ENCODE peak calls at places on chromosomes 16 and 17, in eight cellular contexts. E, S, C, Z, R, G, T and P are unnamed samples.

GRCh38 chr16:48091077-48091476 is 64.7 kb downstream of the ABCC12 start:
- DNase-seq in Z (no peak), C (no peak), T (no peak), R (no peak), S (no peak), G (no peak), E (no peak), P (no peak)

GRCh38 chr16:8679156-8679555 is 4.7 kb downstream of the ABAT start:
- DNase-seq in T (no peak), Z (peak), G (no peak), R (no peak), S (no peak), E (no peak), C (no peak), P (no peak)

GRCh38 chr17:21365016-21365415 is 11.1 kb upstream of the KCNJ12 start:
- DNase-seq in R (no peak), S (peak), T (no peak), C (no peak), Z (no peak), G (no peak), E (no peak), P (no peak)

GRCh38 chr17:68709995-68710780 is 109.0 kb upstream of the FAM20A start:
- DNase-seq in R (no peak), G (no peak), E (no peak), C (no peak), T (peak), S (no peak), Z (no peak), P (no peak)

GRCh38 chr16:86092586-86093480 is 193.9 kb downstream of the IRF8 start:
- DNase-seq in T (no peak), E (no peak), G (no peak), C (no peak), R (no peak), Z (no peak), S (no peak), P (no peak)

GRCh38 chr17:69819316-69820087 is 255.5 kb upstream of the KCNJ16 start:
- DNase-seq in S (no peak), T (peak), C (no peak), R (no peak), E (no peak), G (no peak), Z (no peak), P (peak)

GRCh38 chr17:4534515-4534914 is 20.7 kb downstream of the MYBBP1A start:
- DNase-seq in R (no peak), T (no peak), S (no peak), Z (no peak), C (no peak), G (no peak), E (no peak), P (no peak)

GRCh38 chr16:14071576-14072271 is 605 bp downstream of the MRTFB start:
- DNase-seq in G (no peak), R (no peak), E (peak), Z (no peak), S (peak), C (peak), T (no peak), P (no peak)

GRCh38 chr16:11130978-11131665 is 124.9 kb downstream of the SOCS1 start:
- DNase-seq in E (no peak), T (no peak), C (no peak), S (no peak), G (no peak), R (no peak), Z (no peak), P (no peak)

GRCh38 chr17:63382136-63382535 is 64.0 kb downstream of the CYB561 start:
- DNase-seq in G (no peak), S (no peak), Z (no peak), E (no peak), T (no peak), C (no peak), R (no peak), P (no peak)

GRCh38 chr16:70577256-70577698 is 53.7 kb downstream of the SF3B3 start:
- DNase-seq in Z (no peak), G (peak), S (no peak), E (no peak), R (no peak), T (peak), C (no peak), P (no peak)

GRCh38 chr17:3890082-3890892 is 2.6 kb downstream of the CAMKK1 start:
- DNase-seq in T (peak), Z (peak), R (peak), G (peak), S (no peak), C (no peak), E (no peak), P (peak)

GRCh38 chr17:13704333-13704732 is 102.6 kb upstream of the HS3ST3A1 start:
- DNase-seq in Z (no peak), C (no peak), S (no peak), R (no peak), T (peak), E (no peak), G (no peak), P (peak)

GRCh38 chr17:58531661-58532554 is 17.5 kb upstream of the MTMR4 start:
- DNase-seq in R (no peak), E (peak), G (no peak), S (peak), T (peak), C (peak), Z (peak), P (no peak)

GRCh38 chr17:73718912-73719311 is 74.7 kb upstream of the SDK2 start:
- DNase-seq in Z (no peak), T (no peak), E (no peak), G (no peak), R (no peak), S (no peak), C (no peak), P (no peak)

GRCh38 chr16:14097182-14097951 is 26.2 kb downstream of the MRTFB start:
- DNase-seq in C (no peak), R (peak), T (no peak), E (no peak), Z (peak), S (peak), G (no peak), P (no peak)

GRCh38 chr17:4739122-4740024 is at the start of the genes CXCL16 and ZMYND15:
- DNase-seq in R (peak), S (peak), G (no peak), E (peak), T (peak), C (peak), Z (peak), P (no peak)

GRCh38 chr17:5283531-5284315 is 1.6 kb downstream of the RABEP1 start:
- DNase-seq in E (no peak), C (peak), Z (peak), T (no peak), S (peak), R (no peak), G (no peak), P (no peak)

GRCh38 chr17:57518587-57519118 is 226.4 kb downstream of the CCDC182 start:
- DNase-seq in T (no peak), S (peak), C (no peak), R (no peak), Z (peak), E (no peak), G (no peak), P (no peak)

GRCh38 chr17:81432873-81433451 is 37.7 kb downstream of the BAHCC1 start:
- DNase-seq in T (no peak), G (no peak), E (no peak), Z (no peak), R (peak), C (no peak), S (no peak), P (peak)
- TF ChIP-seq CTCF in T (no peak), G (no peak), E (no peak), Z (no peak), R (no peak), C (no peak), S (no peak), P (no peak)

GRCh38 chr16:4957420-4957719 is 760 bp upstream of the SEC14L5 start:
- DNase-seq in G (no peak), R (no peak), E (no peak), C (no peak), T (no peak), S (no peak), Z (no peak), P (no peak)
- H3K4me3 ChIP-seq in G (peak), R (peak), E (peak), C (peak), T (peak), S (peak), Z (peak), P (peak)

DNA sequence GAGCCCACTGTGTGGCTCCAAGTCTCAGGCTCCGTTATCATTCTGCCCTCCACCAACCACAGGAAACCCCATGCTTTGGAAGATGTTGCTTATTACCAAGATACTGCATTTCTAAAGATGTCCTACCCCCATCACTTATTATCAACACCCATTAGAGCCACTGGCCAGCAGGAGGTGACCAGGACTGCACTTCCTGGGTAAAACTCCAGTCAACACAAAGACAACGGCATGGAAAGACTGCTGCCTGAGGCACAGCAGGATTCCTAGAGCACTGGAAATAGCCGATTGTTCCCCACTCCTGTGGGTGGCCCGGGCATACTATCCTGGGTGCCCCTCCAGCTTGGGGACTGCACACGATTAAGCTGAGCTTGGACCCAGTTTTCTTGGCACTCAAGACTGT is 133.7 kb downstream of the AATF start:
- DNase-seq in C (no peak), S (no peak), T (no peak), G (no peak), R (no peak), Z (no peak), E (no peak), P (no peak)
- TF ChIP-seq CTCF in C (no peak), S (no peak), T (no peak), G (no peak), R (no peak), Z (no peak), E (no peak), P (peak)

GRCh38 chr16:66553223-66553622 is 847 bp downstream of the CKLF start:
- DNase-seq in E (no peak), R (no peak), G (no peak), S (no peak), T (no peak), C (peak), Z (no peak), P (no peak)
- H3K4me3 ChIP-seq in E (peak), R (peak), G (peak), S (peak), T (peak), C (peak), Z (no peak), P (peak)

GRCh38 chr17:28318759-28319660 is at the start of gene TMEM97:
- DNase-seq in Z (peak), E (peak), C (peak), T (peak), R (peak), G (peak), S (peak), P (peak)
- TF ChIP-seq CTCF in Z (peak), E (no peak), C (peak), T (peak), R (no peak), G (peak), S (no peak), P (peak)

DNA sequence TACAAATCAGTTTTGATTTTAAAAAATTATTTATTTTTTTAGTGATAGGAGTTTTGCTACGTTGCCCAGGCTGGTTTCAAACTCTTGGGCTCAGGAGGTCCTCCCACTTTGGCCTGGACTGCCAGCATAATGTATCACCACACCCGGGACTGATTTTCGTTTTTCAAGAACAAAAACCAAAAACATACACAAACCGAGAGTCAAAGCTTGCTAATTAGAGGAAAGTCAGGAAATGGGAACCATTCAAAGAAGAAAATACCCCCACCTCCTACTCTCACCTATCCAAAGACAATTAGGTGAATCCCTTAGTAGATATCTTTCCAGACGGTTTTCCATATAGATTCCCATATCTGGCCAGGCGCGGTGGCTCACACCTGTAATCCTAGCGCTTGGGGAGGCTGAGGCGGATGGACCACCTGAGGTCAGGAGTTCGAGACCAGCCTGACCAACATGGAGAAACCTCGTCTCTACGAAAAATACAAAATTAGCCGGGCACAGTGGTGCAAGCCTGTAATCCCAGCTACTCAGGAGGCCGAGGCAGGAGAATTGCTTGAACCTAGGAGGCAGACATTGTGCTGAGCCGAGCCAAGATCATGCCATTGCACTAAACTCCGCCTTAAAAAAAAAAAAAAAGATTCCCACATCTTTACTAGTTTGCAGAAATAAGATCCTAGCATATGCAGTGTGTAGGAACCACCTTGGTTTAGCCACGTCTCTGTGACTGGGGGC is 883 bp upstream of the SPN start:
- DNase-seq in S (no peak), T (no peak), C (no peak), G (no peak), Z (no peak), E (peak), R (no peak), P (no peak)
- H3K4me3 ChIP-seq in S (no peak), T (no peak), C (peak), G (no peak), Z (no peak), E (peak), R (no peak), P (no peak)

DNA sequence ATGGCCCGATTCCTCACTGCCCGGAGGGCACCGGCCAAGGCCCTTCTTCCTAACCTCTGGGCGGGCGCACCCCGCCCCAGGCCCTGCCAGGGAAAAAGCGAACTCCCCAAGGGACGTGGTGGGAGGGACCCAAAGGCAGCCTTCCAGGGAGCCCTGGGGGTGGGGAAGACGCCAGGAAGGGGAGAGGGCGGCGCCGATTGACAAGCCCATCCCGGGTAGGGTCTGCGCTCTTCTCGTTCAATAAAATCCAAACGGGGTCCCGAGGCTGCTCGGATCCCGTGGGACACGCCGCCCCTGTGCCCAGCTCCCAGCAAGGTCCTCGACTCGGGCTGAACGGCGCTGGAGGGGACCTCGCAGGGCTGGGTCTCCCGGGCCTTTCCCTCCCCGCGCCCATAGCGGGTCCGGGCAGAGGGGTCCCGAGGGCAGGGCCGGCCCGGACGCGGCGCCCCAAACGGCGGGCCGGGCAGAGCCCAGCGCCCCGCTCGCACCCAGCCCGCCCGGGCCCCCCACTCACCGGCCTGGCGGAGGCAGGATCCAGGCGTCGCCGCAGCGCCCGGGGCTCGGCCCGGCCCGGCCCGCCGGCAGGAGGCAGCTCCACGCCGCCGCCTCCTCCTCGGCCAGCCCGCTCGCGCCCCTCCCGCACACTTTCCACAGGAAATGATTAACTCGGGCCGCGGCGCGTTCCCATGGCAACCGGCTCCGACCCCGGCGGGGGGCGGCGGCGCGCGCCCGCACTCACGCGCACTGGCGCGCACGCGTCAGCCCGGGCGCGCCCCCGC is at the start of gene KIFC3:
- DNase-seq in T (peak), S (peak), Z (peak), E (peak), G (peak), C (peak), R (peak), P (no peak)
- TF ChIP-seq CTCF in T (no peak), S (no peak), Z (no peak), E (no peak), G (no peak), C (no peak), R (no peak), P (no peak)

GRCh38 chr16:57529324-57530103 is 6.9 kb downstream of the CCDC102A start:
- DNase-seq in Z (no peak), E (peak), T (no peak), G (no peak), S (no peak), R (no peak), C (no peak), P (no peak)

GRCh38 chr16:57527027-57527426 is 9.3 kb downstream of the CCDC102A start:
- DNase-seq in E (no peak), C (no peak), T (no peak), R (no peak), Z (no peak), S (no peak), G (no peak), P (no peak)

GRCh38 chr16:57530104-57530522 is 6.3 kb downstream of the CCDC102A start:
- DNase-seq in T (peak), G (no peak), S (no peak), E (peak), C (peak), R (no peak), Z (peak), P (peak)

GRCh38 chr16:57527610-57528360 is 8.6 kb downstream of the CCDC102A start:
- DNase-seq in R (no peak), G (no peak), C (no peak), Z (no peak), T (no peak), S (no peak), E (no peak), P (no peak)

DNA sequence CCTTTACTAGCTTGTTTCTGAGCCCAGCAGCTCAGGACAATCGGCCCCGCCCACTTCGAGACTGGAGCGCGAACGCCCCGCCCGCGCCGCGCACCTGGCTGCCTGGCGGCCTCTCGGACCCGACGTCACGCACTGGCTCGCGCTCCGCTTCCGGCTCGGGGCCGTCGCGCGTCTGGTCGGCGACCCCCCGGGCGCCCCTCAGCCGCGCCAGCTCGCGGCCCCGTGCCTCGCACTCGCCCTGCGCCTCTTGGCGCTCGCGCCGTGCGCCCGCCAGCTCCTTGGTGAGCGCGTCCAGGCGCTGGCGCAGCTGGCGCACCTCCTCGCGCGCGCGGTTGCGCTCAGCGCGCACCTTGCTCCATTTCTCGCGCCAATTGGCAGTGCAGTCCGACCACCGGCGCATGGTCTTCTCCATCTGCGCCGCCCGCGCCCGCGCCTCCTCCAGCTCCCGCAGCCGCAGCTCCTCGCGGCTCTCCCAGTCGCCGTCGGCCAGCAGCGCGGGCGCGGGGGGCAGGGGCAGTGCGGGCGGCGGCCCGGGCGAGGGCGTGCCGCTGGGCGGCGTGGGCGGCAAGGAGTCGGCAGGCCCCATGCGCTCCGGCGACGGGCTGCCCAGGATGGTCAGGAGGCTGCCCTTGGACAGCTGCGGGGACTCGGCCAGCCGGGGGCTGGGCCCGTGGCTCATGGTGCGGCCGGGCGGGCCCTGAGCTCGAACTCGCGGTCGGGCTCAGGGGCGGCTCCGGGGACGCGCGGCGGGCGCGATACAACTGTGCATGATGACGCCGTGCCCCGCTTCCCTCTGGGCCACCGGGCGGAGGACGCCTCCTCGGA is 7.7 kb downstream of the CCDC102A start:
- DNase-seq in E (no peak), R (no peak), G (no peak), T (no peak), C (no peak), Z (peak), S (peak), P (no peak)
- H3K4me3 ChIP-seq in E (no peak), R (peak), G (no peak), T (no peak), C (no peak), Z (no peak), S (peak), P (no peak)